ENCODE peak calls at places on chromosomes 4 and X, in ten cellular contexts. Q is A549; N is fibroblast of mammary gland; M is AG09309; T is activated naive CD4-positive, alpha-beta T cell treated with anti-CD3 and anti-CD28 coated beads for 36 hours; Z is Peyer's patch; R is naive thymus-derived CD8-positive, alpha-beta T cell; Y is amniotic epithelial cell; F is aorta; S is posterior vena cava. A is an unnamed sample.

GRCh38 chrX:3204606-3205005 is 141.8 kb downstream of the MXRA5 start:
- DNase-seq in N (peak; percentile 2), F (no peak), Y (peak; percentile 51), T (no peak), Z (no peak), Q (no peak), M (no peak), R (no peak), S (no peak), A (no peak)

GRCh38 chr4:6403400-6403685 is 69.1 kb downstream of the PPP2R2C start:
- DNase-seq in F (no peak), Q (no peak), M (no peak), N (peak; percentile 16), Y (no peak), Z (no peak), R (no peak), T (no peak), S (no peak), A (no peak)

GRCh38 chr4:186647821-186648220 is 75.8 kb downstream of the FAT1 start:
- DNase-seq in F (no peak), M (no peak), N (no peak), T (no peak), R (no peak), Q (no peak), S (no peak), Y (no peak), Z (no peak), A (no peak)

GRCh38 chr4:108013955-108014354 is 24.3 kb downstream of the HADH start:
- DNase-seq in Q (no peak), N (no peak), R (no peak), S (no peak), T (no peak), Y (no peak), M (no peak), Z (no peak), F (no peak), A (no peak)

GRCh38 chrX:97016106-97016505 is 132.4 kb downstream of the RPA4 start:
- DNase-seq in Z (no peak), Q (no peak), T (no peak), S (no peak), F (no peak), N (peak; percentile 2), Y (no peak), M (no peak), R (no peak), A (no peak)

GRCh38 chr4:102819588-102820365 is 7.6 kb downstream of the UBE2D3 start:
- DNase-seq in F (no peak), Y (peak; percentile 31), T (no peak), R (peak; percentile 70), Q (no peak), S (no peak), N (peak; percentile 20), Z (no peak), M (no peak), A (no peak)

GRCh38 chr4:80101086-80101767 is 28.2 kb upstream of the ANTXR2 start:
- DNase-seq in R (no peak), N (no peak), Y (no peak), Z (no peak), T (no peak), S (no peak), Q (no peak), F (no peak), M (no peak), A (no peak)

GRCh38 chr4:7134737-7135388 is 57.5 kb upstream of the SORCS2 start:
- DNase-seq in F (peak; percentile 87), R (no peak), Q (no peak), S (peak; percentile 94), Z (peak; percentile 63), M (peak; percentile 76), Y (no peak), N (peak; percentile 87), T (peak; percentile 14), A (no peak)

GRCh38 chr4:78689700-78690318 is 86.3 kb upstream of the BMP2K start:
- DNase-seq in S (no peak), Z (no peak), M (no peak), N (peak; percentile 34), T (no peak), Q (no peak), F (no peak), R (no peak), Y (peak; percentile 36), A (no peak)

GRCh38 chr4:97370581-97370980 is 772.7 kb downstream of the STPG2 start:
- DNase-seq in T (no peak), Q (no peak), S (no peak), Z (no peak), R (no peak), M (no peak), F (no peak), N (peak; percentile 3), Y (no peak), A (no peak)

GRCh38 chr4:128451270-128451905 is 163.8 kb upstream of the PGRMC2 start:
- DNase-seq in S (no peak), Z (no peak), F (no peak), T (no peak), N (no peak), R (no peak), M (no peak), Q (no peak), Y (no peak), A (no peak)

GRCh38 chr4:155629183-155629825 is 37.3 kb upstream of the GUCY1A1 start:
- DNase-seq in T (no peak), F (no peak), Q (no peak), M (peak; percentile 34), Y (peak; percentile 83), N (peak; percentile 61), Z (no peak), S (no peak), R (no peak), A (no peak)

GRCh38 chr4:87505862-87506261 is 23.3 kb downstream of the SPARCL1 start:
- DNase-seq in S (no peak), T (peak; percentile 7), R (no peak), Q (no peak), N (no peak), M (no peak), F (no peak), Z (no peak), Y (no peak), A (no peak)

GRCh38 chr4:54499308-54500074 is 158.3 kb upstream of the KIT start:
- DNase-seq in Q (no peak), M (peak; percentile 51), S (no peak), F (no peak), Z (no peak), T (no peak), Y (no peak), N (no peak), R (no peak), A (no peak)

GRCh38 chr4:1192493-1193205 is 20.3 kb upstream of the SPON2 start:
- DNase-seq in M (no peak), T (no peak), S (peak; percentile 79), Y (no peak), F (peak; percentile 79), R (no peak), Q (peak; percentile 35), Z (no peak), N (no peak), A (peak; percentile 60)

GRCh38 chr4:34202154-34202553 is 2042.2 kb downstream of the ARAP2 start:
- DNase-seq in F (no peak), Q (no peak), N (no peak), M (no peak), Z (no peak), T (no peak), R (no peak), S (no peak), Y (no peak), A (no peak)

GRCh38 chr4:111988514-111988913 is 156.7 kb upstream of the FAM241A start:
- DNase-seq in Q (no peak), Z (no peak), R (no peak), M (no peak), T (no peak), S (no peak), N (no peak), F (no peak), Y (no peak), A (no peak)

GRCh38 chr4:6948134-6948460 is 38.5 kb downstream of the TBC1D14 start:
- DNase-seq in Q (no peak), R (no peak), M (no peak), F (no peak), S (no peak), N (no peak), T (no peak), Z (no peak), Y (no peak), A (no peak)

GRCh38 chr4:150069361-150069760 is 8.9 kb upstream of the DCLK2 start:
- DNase-seq in Q (no peak), F (no peak), Z (no peak), S (no peak), T (no peak), M (no peak), Y (no peak), R (no peak), N (peak; percentile 33), A (no peak)

GRCh38 chr4:1980561-1981041 is 28.2 kb downstream of the NELFA start:
- DNase-seq in N (no peak), Q (no peak), Z (no peak), R (no peak), F (no peak), M (no peak), Y (no peak), T (no peak), S (peak; percentile 68), A (no peak)

GRCh38 chrX:78513996-78514745 is 145.0 kb downstream of the RTL3 start:
- DNase-seq in R (no peak), Z (no peak), F (no peak), T (no peak), M (no peak), Y (no peak), S (no peak), N (no peak), Q (no peak), A (no peak)

GRCh38 chr4:11436673-11437072 is 8.0 kb upstream of the HS3ST1 start:
- DNase-seq in N (no peak), Z (peak; percentile 55), Y (no peak), M (no peak), R (no peak), F (no peak), T (no peak), Q (no peak), S (no peak), A (no peak)

GRCh38 chrX:138890491-138890890 is 179.0 kb upstream of the FGF13 start:
- DNase-seq in Y (no peak), F (no peak), Q (no peak), T (no peak), N (peak; percentile 32), S (no peak), M (no peak), R (no peak), Z (no peak), A (no peak)

GRCh38 chr4:6392407-6392806 is 80.0 kb downstream of the PPP2R2C start:
- DNase-seq in Q (no peak), Z (no peak), S (no peak), R (no peak), N (no peak), Y (no peak), T (no peak), F (peak; percentile 39), M (no peak), A (no peak)

GRCh38 chr4:97938141-97938540 is 205.1 kb downstream of the STPG2 start:
- DNase-seq in Y (no peak), N (no peak), Q (no peak), T (no peak), F (peak; percentile 55), M (no peak), S (no peak), Z (no peak), R (no peak), A (no peak)

GRCh38 chr4:15234585-15235126 is 193.2 kb upstream of the C1QTNF7 start:
- DNase-seq in Z (no peak), S (no peak), M (peak; percentile 98), R (no peak), N (peak; percentile 98), Y (peak; percentile 98), T (no peak), Q (no peak), F (no peak), A (no peak)

A was measured in left lobe of liver.